ENCODE peak calls at places on chromosomes 16 and 17, in seven cellular contexts. B, T, J, K, I, O and C are unnamed samples.

GRCh38 chr16:27730703-27731220 is 180.8 kb downstream of the KATNIP start:
- DNase-seq in T (no peak), B (no peak), O (no peak), I (no peak), J (no peak), K (no peak), C (no peak)

GRCh38 chr17:57983446-57983845 is 4.6 kb downstream of the VEZF1 start:
- DNase-seq in T (no peak), I (no peak), B (no peak), O (no peak), J (no peak), K (no peak), C (no peak)

GRCh38 chr17:33778505-33779398 is 476.3 kb upstream of the CCL2 start:
- DNase-seq in O (peak; percentile 50), I (peak; percentile 52), B (no peak), T (peak; percentile 65), J (no peak), K (no peak), C (peak; percentile 2)

GRCh38 chr16:68083861-68084503 is 1.2 kb upstream of the NFATC3 start:
- DNase-seq in I (peak; percentile 28), K (peak; percentile 76), J (no peak), T (peak; percentile 64), O (peak; percentile 25), B (peak; percentile 92), C (no peak)

GRCh38 chr17:17412331-17412730 is 64.5 kb upstream of the MED9 start:
- DNase-seq in J (no peak), K (peak; percentile 36), B (no peak), I (no peak), T (no peak), O (no peak), C (no peak)

GRCh38 chr17:79950711-79951110 is 85.0 kb downstream of the TBC1D16 start:
- DNase-seq in K (peak; percentile 67), J (no peak), B (no peak), T (peak; percentile 85), I (no peak), O (peak; percentile 28), C (no peak)

GRCh38 chr17:66548158-66548557 is 245.7 kb downstream of the PRKCA start:
- DNase-seq in J (no peak), B (no peak), K (no peak), O (no peak), T (no peak), I (no peak), C (peak; percentile 27)

GRCh38 chr16:52518884-52519283 is 28.1 kb downstream of the TOX3 start:
- DNase-seq in J (no peak), T (no peak), O (no peak), K (no peak), B (no peak), I (no peak), C (no peak)

GRCh38 chr16:3461120-3461519 is 17.6 kb downstream of the NAA60 start:
- DNase-seq in T (peak; percentile 68), I (no peak), J (no peak), K (no peak), B (no peak), O (no peak), C (peak; percentile 38)
- TF ChIP-seq CTCF in T (no peak), I (no peak), J (no peak), K (no peak), B (no peak), O (no peak), C (no peak)

GRCh38 chr16:2194852-2195315 is 1.5 kb downstream of the CASKIN1 start:
- DNase-seq in J (no peak), O (peak; percentile 71), T (peak; percentile 64), I (peak; percentile 51), K (no peak), B (no peak), C (peak; percentile 30)

GRCh38 chr16:2195316-2196161 is 866 bp downstream of the CASKIN1 start:
- DNase-seq in B (no peak), T (peak; percentile 43), J (no peak), K (no peak), O (no peak), I (no peak), C (no peak)

GRCh38 chr16:2197765-2198164 is 1.4 kb upstream of the CASKIN1 start:
- DNase-seq in T (no peak), K (no peak), J (no peak), O (no peak), I (no peak), B (no peak), C (no peak)

GRCh38 chr16:2196981-2197511 is 641 bp upstream of the CASKIN1 start:
- DNase-seq in B (no peak), J (no peak), T (no peak), O (no peak), K (no peak), I (no peak), C (no peak)

DNA sequence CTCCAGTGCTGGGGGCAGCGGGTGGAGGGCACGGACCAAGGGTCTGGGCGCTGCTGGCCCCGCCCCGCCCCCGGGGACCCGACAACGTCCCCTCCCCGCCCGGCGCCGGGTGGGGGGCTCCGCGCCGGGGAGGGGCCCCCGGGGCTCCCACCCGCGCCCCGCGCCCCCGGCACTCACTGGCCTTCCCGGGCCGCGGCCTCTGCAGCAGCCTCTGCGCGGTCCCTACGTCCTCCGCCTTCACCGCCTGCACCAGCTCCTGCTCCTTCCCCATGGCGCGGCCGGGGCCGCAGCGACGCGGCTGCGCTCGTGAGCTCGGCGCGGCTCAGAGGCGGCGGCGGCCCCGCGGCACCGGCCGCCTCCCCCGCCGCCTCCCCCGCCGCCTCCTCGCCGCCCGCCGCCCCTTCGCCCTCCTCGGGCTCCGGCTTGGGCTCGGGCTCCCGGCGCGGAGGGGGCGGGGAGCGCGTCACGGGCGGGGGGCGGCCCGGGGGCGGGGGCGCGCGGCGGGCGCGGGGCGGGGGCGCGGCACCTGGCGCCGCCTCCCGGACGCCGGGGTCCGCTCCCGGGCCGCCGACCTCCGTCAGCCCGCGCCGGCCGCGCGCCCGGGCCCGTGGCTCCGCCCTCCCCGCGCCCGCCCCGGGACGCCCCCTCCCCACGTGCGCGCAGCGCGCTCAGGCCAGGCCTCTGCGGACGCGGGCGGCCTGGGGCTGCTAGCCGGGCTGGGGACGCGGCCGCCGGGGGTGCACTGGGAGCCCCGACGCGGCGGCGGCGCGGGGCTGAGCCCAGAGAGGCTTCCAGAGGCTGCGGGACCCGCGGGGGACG is at the start of gene CASKIN1:
- DNase-seq in T (peak; percentile 81), I (peak; percentile 77), B (no peak), K (no peak), J (no peak), O (no peak), C (no peak)
- H3K27me3 ChIP-seq in T (peaks cover 63% of the 10 kb centered on the region), I (peaks cover 29% of the 10 kb centered on the region), B (peaks cover 52% of the 10 kb centered on the region), K (peaks cover 55% of the 10 kb centered on the region), J (peaks cover 23% of the 10 kb centered on the region), O (no peaks in the 10 kb centered on the region), C (peaks cover 31% of the 10 kb centered on the region)

GRCh38 chr16:88360999-88361398 is 21.8 kb upstream of the ZNF469 start:
- DNase-seq in K (no peak), J (no peak), B (no peak), O (no peak), T (no peak), I (no peak), C (no peak)
- H3K27ac ChIP-seq in K (no peak overlapping the region), J (no peak overlapping the region), B (no peak overlapping the region), O (no peak overlapping the region), T (no peak overlapping the region), I (no peak overlapping the region), C (no peak overlapping the region)

GRCh38 chr17:48231995-48232729 is 124.6 kb downstream of the SNX11 start:
- DNase-seq in K (no peak), J (no peak), O (no peak), I (no peak), B (no peak), T (no peak), C (no peak)

GRCh38 chr17:48223945-48224344 is 116.4 kb downstream of the SNX11 start:
- DNase-seq in T (no peak), B (no peak), O (no peak), J (no peak), I (no peak), K (no peak), C (no peak)

GRCh38 chr17:48225725-48226567 is 118.4 kb downstream of the SNX11 start:
- DNase-seq in I (no peak), O (no peak), J (no peak), K (no peak), B (no peak), T (no peak), C (no peak)

GRCh38 chr17:48228720-48229119 is 121.2 kb downstream of the SNX11 start:
- DNase-seq in K (no peak), J (no peak), I (no peak), T (peak; percentile 47), O (no peak), B (no peak), C (no peak)
- TF ChIP-seq CTCF in K (no peak), J (no peak), I (no peak), T (peak; percentile 63), O (no peak), B (no peak), C (no peak)

GRCh38 chr17:74097461-74098131 is 105.9 kb upstream of the RPL38 start:
- DNase-seq in O (no peak), K (no peak), T (no peak), J (no peak), B (no peak), I (no peak), C (no peak)

GRCh38 chr17:74096456-74096855 is 107.0 kb upstream of the RPL38 start:
- DNase-seq in K (no peak), T (no peak), O (no peak), J (no peak), B (no peak), I (no peak), C (no peak)

GRCh38 chr17:74089869-74090464 is 113.5 kb upstream of the RPL38 start:
- DNase-seq in O (peak; percentile 14), I (peak; percentile 53), J (no peak), K (no peak), B (no peak), T (peak; percentile 78), C (no peak)

GRCh38 chr17:74098378-74099024 is 105.0 kb upstream of the RPL38 start:
- DNase-seq in T (no peak), B (no peak), I (no peak), J (no peak), K (no peak), O (no peak), C (no peak)

DNA sequence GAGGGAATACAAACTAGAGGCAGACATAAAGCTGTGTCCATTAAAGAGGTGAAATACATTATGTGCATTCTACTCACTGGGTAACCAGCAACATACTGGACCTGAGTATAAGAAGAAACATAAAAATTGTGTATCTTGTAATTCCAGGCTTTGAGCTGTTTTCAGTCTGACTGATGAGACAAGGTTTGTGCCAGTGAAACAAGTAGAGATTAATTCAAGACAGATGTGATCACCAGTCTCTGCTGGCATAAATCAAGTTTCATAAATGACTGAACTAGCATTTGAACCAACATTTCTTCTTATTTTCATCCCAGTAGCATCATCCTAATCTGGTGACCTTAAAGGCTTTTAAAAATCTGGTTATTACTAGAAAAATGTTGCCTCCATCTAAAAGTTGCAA is 108.8 kb upstream of the RPL38 start:
- DNase-seq in J (no peak), I (no peak), T (no peak), B (no peak), K (no peak), O (no peak), C (no peak)
- H3K27me3 ChIP-seq in J (no peaks in the 10 kb centered on the region), I (no peaks in the 10 kb centered on the region), T (no peaks in the 10 kb centered on the region), B (no peaks in the 10 kb centered on the region), K (no peaks in the 10 kb centered on the region), O (no peaks in the 10 kb centered on the region), C (no peaks in the 10 kb centered on the region)